ENCODE peak calls at places on chromosomes 7 and 10, in five cellular contexts. G is activated CD8-positive, alpha-beta T cell treated with anti-CD3 and anti-CD28 coated beads for 36 hours; T is HCT116; O is AG09319; M is GM12878. Y is an unnamed sample.

GRCh38 chr10:2214035-2214434 is 476.7 kb upstream of the ADARB2 start:
- DNase-seq in G (no peak), O (no peak), M (no peak), T (no peak), Y (no peak)

GRCh38 chr7:100423315-100423714 is 5.2 kb downstream of the ZCWPW1 start:
- DNase-seq in M (no peak), G (no peak), O (no peak), T (no peak), Y (peak; percentile 37)

GRCh38 chr7:146772581-146772980 is 656.0 kb downstream of the CNTNAP2 start:
- DNase-seq in T (no peak), M (no peak), O (no peak), G (no peak), Y (no peak)

GRCh38 chr7:150831851-150832250 is 20.5 kb upstream of the AOC1 start:
- DNase-seq in M (no peak), O (no peak), G (no peak), T (no peak), Y (no peak)

GRCh38 chr10:43707755-43708154 is 59.1 kb upstream of the ZNF32 start:
- DNase-seq in M (no peak), T (no peak), O (no peak), G (no peak), Y (no peak)

GRCh38 chr7:80307251-80307856 is 172.7 kb downstream of the GNAI1 start:
- DNase-seq in G (no peak), T (no peak), O (peak; percentile 41), M (no peak), Y (no peak)

GRCh38 chr10:122348512-122348911 is 26.0 kb upstream of the PLEKHA1 start:
- DNase-seq in G (no peak), T (no peak), O (no peak), M (no peak), Y (no peak)

GRCh38 chr10:74081192-74081803 is 69.3 kb downstream of the AP3M1 start:
- DNase-seq in M (no peak), T (peak; percentile 43), O (no peak), G (peak; percentile 56), Y (peak; percentile 40)

GRCh38 chr7:155190608-155191536 is 106.8 kb upstream of the INSIG1 start:
- DNase-seq in G (peak; percentile 75), M (no peak), O (no peak), T (no peak), Y (peak; percentile 87)

GRCh38 chr10:98242823-98243222 is 25.2 kb downstream of the LOXL4 start:
- DNase-seq in G (no peak), M (no peak), O (no peak), T (no peak), Y (no peak)

GRCh38 chr7:153065021-153065420 is 305.5 kb downstream of the ACTR3B start:
- DNase-seq in O (no peak), G (no peak), M (no peak), T (no peak), Y (no peak)

DNA sequence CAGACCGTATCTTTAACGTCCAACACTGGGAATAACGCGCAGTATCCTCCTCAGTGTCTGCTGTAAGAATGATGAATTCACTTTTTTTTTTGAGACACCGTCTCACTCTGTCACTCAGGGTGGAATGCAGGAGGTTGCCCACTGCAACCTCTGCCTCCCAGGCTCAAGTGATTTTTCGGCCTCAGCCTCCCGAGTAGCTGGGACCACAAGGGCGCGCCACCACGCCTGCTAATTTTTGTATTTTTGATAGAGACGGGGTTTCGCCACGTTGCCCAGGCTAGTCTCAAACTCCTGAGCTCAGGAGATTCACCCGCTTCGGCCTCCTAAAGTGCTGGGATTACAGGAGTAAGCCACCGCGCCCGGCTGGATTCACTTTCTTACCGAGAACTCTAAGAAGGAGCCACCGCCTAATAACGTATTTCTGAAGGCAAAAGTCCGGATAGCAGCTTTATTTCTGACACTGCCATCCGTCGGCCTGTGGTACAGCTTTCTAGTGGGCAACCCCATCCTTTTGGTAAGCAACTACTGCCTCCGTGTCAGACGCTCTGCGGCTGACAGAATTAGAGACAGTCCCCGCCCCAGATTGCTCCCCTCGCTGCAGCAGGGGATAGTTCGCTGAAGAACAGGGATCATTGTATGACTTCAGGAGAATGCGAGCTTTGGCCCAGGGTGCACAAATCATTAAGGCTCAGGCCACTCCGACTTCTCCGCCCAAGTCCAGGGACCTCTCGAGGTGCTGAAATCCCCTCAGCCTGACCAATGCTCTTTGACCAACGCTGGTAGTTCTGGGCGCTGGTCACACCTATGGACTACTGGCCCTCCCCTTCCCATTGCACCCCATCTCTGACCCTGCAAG is 649 bp downstream of the POLR3A start:
- DNase-seq in G (peak; percentile 46), T (no peak), M (no peak), O (no peak), Y (peak; percentile 48)
- TF ChIP-seq CTCF in G (no peak), T (no peak), M (no peak), O (no peak), Y (no peak)

DNA sequence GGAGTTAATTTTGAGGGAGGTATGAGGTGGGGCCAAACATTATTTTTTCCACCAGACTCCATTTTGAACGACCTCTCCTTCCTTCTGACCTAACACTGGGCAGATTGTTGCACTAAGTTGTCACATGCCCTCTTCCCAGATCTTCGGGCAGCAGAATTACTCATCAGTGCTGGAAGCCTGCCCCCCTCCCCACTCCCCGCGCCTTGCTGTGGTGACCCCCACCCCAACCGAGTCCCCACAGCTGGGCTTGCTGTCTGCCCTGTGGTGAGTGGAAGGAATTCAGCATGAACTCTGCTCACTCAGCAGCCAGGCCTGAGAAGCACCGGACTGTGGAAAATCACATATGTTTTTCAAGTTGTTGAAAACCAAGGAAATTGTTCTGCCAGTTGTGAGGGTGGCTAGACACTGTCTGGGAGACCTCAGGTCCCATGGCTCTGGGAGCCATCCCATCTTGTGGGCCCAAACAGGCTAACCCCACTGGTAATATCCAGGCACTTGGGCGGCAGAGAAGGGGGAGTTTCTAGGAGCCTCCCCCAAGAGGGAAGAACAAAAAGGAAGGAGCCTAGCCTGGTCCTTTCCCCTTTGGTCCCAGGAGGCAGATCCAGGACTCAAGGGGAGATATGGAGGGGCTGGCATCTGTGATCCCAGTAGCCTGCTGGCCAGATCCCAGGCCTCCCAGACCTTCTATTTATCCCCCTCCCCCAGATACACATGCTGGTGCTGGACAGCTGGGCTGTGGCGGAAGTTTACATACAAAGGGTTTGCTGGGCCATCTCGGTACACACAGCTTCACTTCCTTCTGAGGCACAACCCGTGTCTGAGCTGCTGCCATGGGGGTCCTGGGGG is 3.5 kb upstream of the AEBP1 start:
- DNase-seq in G (no peak), M (no peak), T (no peak), O (peak; percentile 59), Y (no peak)
- TF ChIP-seq CTCF in G (no peak), M (no peak), T (no peak), O (no peak), Y (no peak)

DNA sequence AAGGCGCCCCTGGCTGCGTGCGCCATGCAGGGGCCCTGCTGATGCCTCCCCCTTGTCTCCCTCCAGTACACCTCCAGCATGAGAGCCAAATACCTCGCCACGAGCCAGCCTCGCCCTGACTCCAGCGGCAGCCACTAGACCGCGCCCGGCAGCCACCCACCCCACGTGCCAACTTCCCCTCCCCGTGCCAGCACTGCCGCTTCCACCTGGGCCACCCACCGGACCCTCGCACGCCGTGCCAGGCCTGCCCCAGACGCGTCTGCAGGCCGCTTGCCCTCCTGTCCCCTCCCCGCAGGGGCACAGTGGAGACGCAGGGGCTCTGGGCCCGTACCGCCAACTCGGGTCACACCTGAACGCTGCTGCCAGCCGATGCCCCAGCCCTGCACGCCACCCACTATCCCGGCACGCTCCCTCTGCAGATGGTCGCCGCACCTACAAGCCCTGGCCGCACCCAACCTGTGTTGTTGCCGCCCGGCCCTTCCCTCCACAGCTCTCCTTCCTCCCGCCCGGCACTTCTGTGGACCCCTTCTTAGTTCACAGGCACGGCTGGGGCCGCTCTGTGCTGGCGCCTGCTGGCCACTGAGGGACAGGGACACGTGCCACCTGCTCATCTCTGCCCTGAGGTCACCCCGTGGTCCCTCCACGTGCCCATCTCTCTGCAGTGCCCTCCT is 26.3 kb upstream of the AMZ1 start:
- DNase-seq in M (no peak), T (no peak), G (no peak), O (no peak), Y (no peak)
- TF ChIP-seq CTCF in M (no peak), T (no peak), G (no peak), O (no peak), Y (peak; percentile 19)

GRCh38 chr7:90552521-90552920 is 43.6 kb upstream of the CDK14 start:
- DNase-seq in G (no peak), T (no peak), M (no peak), O (no peak), Y (no peak)
- TF ChIP-seq CTCF in G (no peak), T (peak; percentile 36), M (no peak), O (peak; percentile 14), Y (no peak)